ENCODE peak calls at places on chromosome 15, in seven cellular contexts. Q is adipocyte, I is neural progenitor cell, V is H9, O is astrocyte, J is IMR-90, Y is GM23248. U is an unnamed sample.
A peak's percentile ranks its signal among the peaks of the same experiment; 100 is the strongest.

GRCh38 chr15:62975515-62975914 is 67.0 kb upstream of the TPM1 start:
- DNase-seq in Q (no peak), I (peak; percentile 54), V (peak; percentile 47), O (no peak), J (no peak), Y (no peak), U (no peak)

GRCh38 chr15:47691896-47692295 is 25.4 kb upstream of the SEMA6D start:
- DNase-seq in Q (no peak), I (no peak), V (no peak), O (peak; percentile 8), J (no peak), Y (no peak), U (no peak)

GRCh38 chr15:38650384-38650783 is 85.8 kb upstream of the RASGRP1 start:
- DNase-seq in Q (no peak), I (no peak), V (no peak), O (no peak), J (no peak), Y (no peak), U (no peak)

GRCh38 chr15:43294091-43294706 is 27.5 kb upstream of the TGM5 start:
- DNase-seq in Q (no peak), I (no peak), V (no peak), O (no peak), J (no peak), Y (no peak), U (no peak)

GRCh38 chr15:77830041-77830440 is 197.3 kb upstream of the LINGO1 start:
- DNase-seq in Q (peak; percentile 22), I (no peak), V (peak; percentile 22), O (peak; percentile 96), J (peak; percentile 62), Y (peak; percentile 71), U (no peak)

GRCh38 chr15:66805207-66805975 is 103.4 kb downstream of the SMAD6 start:
- DNase-seq in Q (peak; percentile 45), I (no peak), V (no peak), O (no peak), J (no peak), Y (no peak), U (no peak)

GRCh38 chr15:100516592-100517489 is 11.9 kb downstream of the CERS3 start:
- DNase-seq in Q (no peak), I (no peak), V (no peak), O (no peak), J (no peak), Y (no peak), U (no peak)

GRCh38 chr15:41978534-41978933 is 6.2 kb upstream of the EHD4 start:
- DNase-seq in Q (no peak), I (no peak), V (no peak), O (no peak), J (no peak), Y (no peak), U (no peak)

GRCh38 chr15:72167445-72167844 is 30.1 kb downstream of the GRAMD2A start:
- DNase-seq in Q (no peak), I (no peak), V (no peak), O (no peak), J (no peak), Y (no peak), U (no peak)

GRCh38 chr15:93265046-93265658 is 176.1 kb upstream of the RGMA start:
- DNase-seq in Q (no peak), I (no peak), V (no peak), O (peak; percentile 22), J (no peak), Y (no peak), U (no peak)

GRCh38 chr15:28109626-28110415 is 10.7 kb upstream of the OCA2 start:
- DNase-seq in Q (no peak), I (no peak), V (peak; percentile 25), O (no peak), J (no peak), Y (no peak), U (no peak)

GRCh38 chr15:42137461-42138261 is 18.8 kb downstream of the PLA2G4F start:
- DNase-seq in Q (peak; percentile 85), I (peak; percentile 79), V (peak; percentile 50), O (peak; percentile 35), J (peak; percentile 50), Y (peak; percentile 81), U (no peak)

GRCh38 chr15:90479656-90480055 is 50.1 kb upstream of the CRTC3 start:
- DNase-seq in Q (no peak), I (no peak), V (no peak), O (peak; percentile 89), J (peak; percentile 8), Y (no peak), U (no peak)

GRCh38 chr15:25733856-25734679 is 129.1 kb downstream of the ATP10A start:
- DNase-seq in Q (no peak), I (no peak), V (no peak), O (no peak), J (no peak), Y (no peak), U (no peak)

GRCh38 chr15:83653639-83654378 is at the start of gene ADAMTSL3:
- DNase-seq in Q (peak; percentile 11), I (peak; percentile 93), V (peak; percentile 69), O (peak; percentile 12), J (no peak), Y (peak; percentile 53), U (peak; percentile 74)

GRCh38 chr15:47688573-47689086 is 28.7 kb upstream of the SEMA6D start:
- DNase-seq in Q (peak; percentile 32), I (no peak), V (no peak), O (peak; percentile 29), J (peak; percentile 83), Y (peak; percentile 78), U (no peak)

GRCh38 chr15:27017168-27017809 is 46.3 kb downstream of the GABRG3 start:
- DNase-seq in Q (peak; percentile 11), I (peak; percentile 84), V (peak; percentile 83), O (peak; percentile 64), J (peak; percentile 58), Y (peak; percentile 70), U (peak; percentile 74)

GRCh38 chr15:101288905-101289513 is 6.0 kb downstream of the SNRPA1 start:
- DNase-seq in Q (peak; percentile 78), I (peak; percentile 74), V (no peak), O (no peak), J (peak; percentile 55), Y (peak; percentile 80), U (no peak)

GRCh38 chr15:23690450-23690852 is 3.3 kb upstream of the NDN start:
- DNase-seq in Q (peak; percentile 71), I (peak; percentile 83), V (peak; percentile 61), O (peak; percentile 2), J (peak; percentile 61), Y (peak; percentile 25), U (no peak)

GRCh38 chr15:62886431-62887071 is 156.0 kb upstream of the TPM1 start:
- DNase-seq in Q (peak; percentile 35), I (peak; percentile 69), V (peak; percentile 58), O (peak; percentile 70), J (peak; percentile 37), Y (peak; percentile 79), U (peak; percentile 57)

GRCh38 chr15:88985547-88986393 is 72.6 kb upstream of the MFGE8 start:
- DNase-seq in Q (no peak), I (no peak), V (peak; percentile 94), O (no peak), J (no peak), Y (no peak), U (peak; percentile 85)

GRCh38 chr15:42836251-42836650 is 84.3 kb downstream of the TTBK2 start:
- DNase-seq in Q (no peak), I (no peak), V (no peak), O (no peak), J (no peak), Y (no peak), U (no peak)

GRCh38 chr15:35557012-35557411 is 11.0 kb upstream of the DPH6 start:
- DNase-seq in Q (no peak), I (no peak), V (no peak), O (no peak), J (no peak), Y (no peak), U (no peak)

GRCh38 chr15:40702077-40702476 is 7.1 kb downstream of the RAD51 start:
- DNase-seq in Q (peak; percentile 22), I (no peak), V (no peak), O (no peak), J (peak; percentile 28), Y (peak; percentile 13), U (no peak)

GRCh38 chr15:101044625-101045235 is 125.6 kb downstream of the LRRK1 start:
- DNase-seq in Q (no peak), I (no peak), V (peak; percentile 20), O (no peak), J (no peak), Y (no peak), U (no peak)

DNA sequence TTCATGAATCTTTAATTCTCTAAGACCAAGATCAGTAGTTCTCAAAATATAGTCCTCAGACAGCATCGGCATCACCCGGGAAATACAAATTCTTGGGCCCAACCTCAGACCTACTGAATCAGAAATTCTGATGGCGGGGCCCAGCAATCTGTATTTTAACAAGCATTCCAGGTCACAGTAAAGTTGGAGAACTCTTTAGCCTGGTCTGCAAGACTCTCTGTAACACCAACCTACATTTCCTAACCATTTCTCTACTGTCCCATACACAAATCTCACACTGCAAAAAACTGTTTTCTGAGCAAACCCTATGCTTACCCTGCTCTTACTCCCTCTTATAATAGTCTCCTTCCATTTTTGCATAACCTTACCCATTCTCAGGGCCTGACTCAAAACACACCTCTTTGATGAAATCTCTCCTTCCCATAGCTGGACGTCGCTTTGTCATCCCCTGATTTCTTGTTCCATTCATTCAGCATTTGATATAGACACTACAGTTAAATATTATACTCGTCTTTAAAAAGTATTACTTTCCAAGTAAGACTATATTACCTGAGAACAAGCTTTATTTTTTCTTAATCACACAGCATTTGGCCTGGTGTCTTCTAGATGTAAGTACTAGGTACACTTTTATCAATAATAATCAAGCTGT is 83.3 kb upstream of the MYO5C start:
- DNase-seq in Q (no peak), I (no peak), V (no peak), O (no peak), J (no peak), Y (no peak), U (no peak)
- H3K9ac ChIP-seq in Q (no peak overlapping the region), I (no peak overlapping the region), V (no peak overlapping the region), O (no peak overlapping the region), J (no peak overlapping the region), Y (no peak overlapping the region), U (no peak overlapping the region)

GRCh38 chr15:31222769-31223345 is 103.8 kb upstream of the KLF13 start:
- DNase-seq in Q (no peak), I (no peak), V (no peak), O (no peak), J (no peak), Y (no peak), U (no peak)
- H3K4me1 ChIP-seq in Q (peaks cover 6% of the 10 kb centered on the region), I (peaks cover 10% of the 10 kb centered on the region), V (peaks cover 8% of the 10 kb centered on the region), O (peaks cover 9% of the 10 kb centered on the region), J (no peaks in the 10 kb centered on the region), Y (no peaks in the 10 kb centered on the region), U (peaks cover 3% of the 10 kb centered on the region)

GRCh38 chr15:68589783-68590710 is 11.3 kb downstream of the CORO2B start:
- DNase-seq in Q (no peak), I (no peak), V (no peak), O (no peak), J (no peak), Y (no peak), U (no peak)
- H3K9ac ChIP-seq in Q (no peak overlapping the region), I (no peak overlapping the region), V (no peak overlapping the region), O (no peak overlapping the region), J (no peak overlapping the region), Y (peak overlapping the region; percentile 16), U (no peak overlapping the region)

DNA sequence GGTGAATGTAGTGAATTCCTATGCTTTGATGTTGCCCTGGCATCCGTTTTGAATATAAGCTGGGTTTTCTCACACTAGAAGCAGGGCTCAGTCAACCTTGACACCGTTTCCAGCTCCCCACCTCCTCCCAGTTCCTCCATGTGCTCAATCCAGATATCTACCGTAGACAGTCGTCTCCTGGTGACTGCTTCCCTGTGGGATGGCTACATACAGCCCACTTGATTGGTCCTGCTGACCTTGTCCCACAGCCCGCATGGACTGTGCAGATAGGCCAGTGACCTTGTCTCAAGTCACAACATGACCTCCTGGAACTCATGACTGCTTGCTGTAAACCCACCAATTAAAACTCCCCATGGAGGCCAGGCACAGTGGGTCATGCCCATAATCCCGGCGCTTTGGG is 8.1 kb downstream of the SEMA7A start:
- DNase-seq in Q (no peak), I (no peak), V (no peak), O (no peak), J (no peak), Y (no peak), U (no peak)
- H3K4me1 ChIP-seq in Q (peaks cover 45% of the 10 kb centered on the region), I (peaks cover 26% of the 10 kb centered on the region), V (peaks cover 7% of the 10 kb centered on the region), O (peaks cover 83% of the 10 kb centered on the region), J (peaks cover 40% of the 10 kb centered on the region), Y (peaks cover 79% of the 10 kb centered on the region), U (peaks cover 48% of the 10 kb centered on the region)

U was measured in NT2/D1.